ENCODE peak calls at places on chromosomes 6 and 20, in four cellular contexts. K, Y, I and O are unnamed samples.

GRCh38 chr6:11313207-11313606 is 80.7 kb upstream of the NEDD9 start:
- DNase-seq in K (no peak), Y (no peak), I (no peak), O (no peak)

GRCh38 chr6:26478100-26478984 is 20.6 kb downstream of the BTN2A1 start:
- DNase-seq in K (no peak), Y (no peak), I (no peak), O (no peak)

GRCh38 chr6:87700729-87701675 is 1.0 kb downstream of the AKIRIN2 start:
- DNase-seq in K (peak), Y (peak), I (no peak), O (peak)

GRCh38 chr6:106643061-106643460 is 13.7 kb downstream of the QRSL1 start:
- DNase-seq in K (no peak), Y (no peak), I (no peak), O (no peak)

GRCh38 chr6:112054001-112054400 is at the start of gene CCN6:
- DNase-seq in K (no peak), Y (no peak), I (no peak), O (no peak)

GRCh38 chr20:64030371-64031134 is 5.4 kb upstream of the C20orf204 start:
- DNase-seq in K (no peak), Y (no peak), I (no peak), O (no peak)

GRCh38 chr20:6954219-6954618 is 186.7 kb downstream of the BMP2 start:
- DNase-seq in K (no peak), Y (no peak), I (no peak), O (no peak)

GRCh38 chr6:43149260-43149659 is 21.8 kb upstream of the SRF start:
- DNase-seq in K (no peak), Y (no peak), I (no peak), O (no peak)

GRCh38 chr6:165574770-165575549 is 88.1 kb downstream of the PDE10A start:
- DNase-seq in K (peak), Y (no peak), I (no peak), O (no peak)

GRCh38 chr6:12751694-12752304 is 35.2 kb downstream of the PHACTR1 start:
- DNase-seq in K (peak), Y (no peak), I (peak), O (peak)

GRCh38 chr20:36101201-36101600 is 53.3 kb upstream of the EPB41L1 start:
- DNase-seq in K (peak), Y (peak), I (no peak), O (no peak)

GRCh38 chr20:11777861-11778570 is 139.7 kb upstream of the BTBD3 start:
- DNase-seq in K (no peak), Y (peak), I (no peak), O (no peak)

GRCh38 chr6:66558189-66558588 is 851.2 kb upstream of the EYS start:
- DNase-seq in K (no peak), Y (no peak), I (no peak), O (no peak)

GRCh38 chr6:134577998-134578397 is 260.1 kb upstream of the SGK1 start:
- DNase-seq in K (no peak), Y (no peak), I (no peak), O (no peak)

GRCh38 chr20:62577447-62577846 is 64.9 kb upstream of the SLCO4A1 start:
- DNase-seq in K (peak), Y (no peak), I (no peak), O (no peak)

GRCh38 chr20:63746766-63747315 is 7.3 kb downstream of the SLC2A4RG start:
- DNase-seq in K (no peak), Y (no peak), I (no peak), O (no peak)

GRCh38 chr6:131763749-131764148 is 44.1 kb upstream of the ENPP1 start:
- DNase-seq in K (no peak), Y (no peak), I (no peak), O (no peak)

GRCh38 chr20:63696311-63696627 is 183 bp upstream of the TNFRSF6B start:
- DNase-seq in K (no peak), Y (no peak), I (no peak), O (peak)

GRCh38 chr6:109743739-109744138 is 52.6 kb downstream of the FIG4 start:
- DNase-seq in K (no peak), Y (no peak), I (no peak), O (no peak)

GRCh38 chr20:42837456-42837855 is 352.2 kb downstream of the PTPRT start:
- DNase-seq in K (no peak), Y (no peak), I (no peak), O (no peak)

GRCh38 chr6:140346461-140346860 is 972.0 kb upstream of the CITED2 start:
- DNase-seq in K (no peak), Y (no peak), I (no peak), O (no peak)

GRCh38 chr6:29764422-29765196 is 41.4 kb downstream of the HLA-F start:
- DNase-seq in K (no peak), Y (no peak), I (no peak), O (no peak)